ENCODE peak calls at places on chromosomes 6 and 20, in six cellular contexts. V, Z, D, E, Y and W are unnamed samples.

GRCh38 chr6:159727717-159728440 is 573 bp downstream of the WTAP start:
- DNase-seq in V (peak; percentile 29), Z (no peak), Y (peak; percentile 39), E (no peak), D (no peak), W (peak; percentile 68)

GRCh38 chr20:9590189-9590588 is 75.8 kb downstream of the LAMP5 start:
- DNase-seq in E (no peak), V (no peak), D (peak; percentile 9), Z (no peak), Y (peak; percentile 84), W (peak; percentile 17)

GRCh38 chr6:125231574-125232343 is 70.0 kb downstream of the HDDC2 start:
- DNase-seq in V (no peak), E (no peak), Y (no peak), Z (no peak), D (no peak), W (peak; percentile 10)

GRCh38 chr6:128725271-128726233 is 157.4 kb upstream of the LAMA2 start:
- DNase-seq in V (peak; percentile 39), Y (peak; percentile 69), Z (no peak), D (peak; percentile 37), E (peak; percentile 5), W (peak; percentile 60)

GRCh38 chr6:157600807-157601206 is 219.8 kb downstream of the ZDHHC14 start:
- DNase-seq in Y (no peak), V (no peak), E (no peak), D (no peak), Z (no peak), W (no peak)

GRCh38 chr6:147099974-147100373 is 104.2 kb upstream of the STXBP5 start:
- DNase-seq in Y (peak; percentile 82), V (no peak), D (peak; percentile 90), Z (peak; percentile 6), E (no peak), W (peak; percentile 61)

GRCh38 chr20:57047281-57048026 is 219.0 kb downstream of the BMP7 start:
- DNase-seq in Y (no peak), Z (no peak), V (peak; percentile 34), E (no peak), D (no peak), W (no peak)

GRCh38 chr6:100057941-100058340 is 63.9 kb upstream of the MCHR2 start:
- DNase-seq in V (no peak), D (no peak), Z (no peak), E (no peak), Y (no peak), W (peak; percentile 37)

GRCh38 chr6:6688283-6688682 is 99.8 kb downstream of the LY86 start:
- DNase-seq in Y (peak; percentile 25), V (peak; percentile 54), E (no peak), Z (no peak), D (no peak), W (no peak)

GRCh38 chr20:61422636-61423425 is 170.8 kb downstream of the CDH4 start:
- DNase-seq in V (no peak), Y (no peak), Z (no peak), E (no peak), D (no peak), W (no peak)

GRCh38 chr6:13593720-13594119 is 19.3 kb downstream of the SIRT5 start:
- DNase-seq in Z (no peak), V (no peak), Y (no peak), E (no peak), D (peak; percentile 77), W (no peak)

GRCh38 chr6:41715779-41716515 is 19.5 kb downstream of the TFEB start:
- DNase-seq in V (no peak), D (no peak), Z (no peak), Y (no peak), E (no peak), W (no peak)

GRCh38 chr20:48260370-48260769 is 475.1 kb upstream of the SULF2 start:
- DNase-seq in Y (no peak), Z (no peak), D (peak; percentile 14), E (peak; percentile 39), V (no peak), W (no peak)

GRCh38 chr20:59743767-59744485 is 139.6 kb downstream of the PHACTR3 start:
- DNase-seq in Z (no peak), Y (no peak), E (no peak), D (no peak), V (no peak), W (peak; percentile 14)

GRCh38 chr20:3744806-3745685 is 12.6 kb downstream of the HSPA12B start:
- DNase-seq in Z (peak; percentile 77), E (peak; percentile 90), V (peak; percentile 74), Y (no peak), D (peak; percentile 31), W (peak; percentile 32)

GRCh38 chr6:67629268-67629667 is 1005.8 kb upstream of the ADGRB3 start:
- DNase-seq in Y (peak; percentile 86), E (no peak), D (peak; percentile 62), V (no peak), Z (no peak), W (no peak)

GRCh38 chr20:54123587-54124180 is 50.1 kb downstream of the CYP24A1 start:
- DNase-seq in Y (peak; percentile 62), E (no peak), D (peak; percentile 99), V (peak; percentile 100), Z (peak; percentile 100), W (peak; percentile 98)

GRCh38 chr6:168060521-168060931 is 18.5 kb downstream of the FRMD1 start:
- DNase-seq in D (peak; percentile 27), E (peak; percentile 87), V (peak; percentile 64), Z (peak; percentile 3), Y (peak; percentile 48), W (peak; percentile 67)

GRCh38 chr6:142416179-142416578 is 114.4 kb downstream of the ADGRG6 start:
- DNase-seq in E (no peak), D (peak; percentile 99), Y (peak; percentile 91), V (no peak), Z (peak; percentile 80), W (peak; percentile 98)

GRCh38 chr6:2579241-2579761 is 171.4 kb downstream of the MYLK4 start:
- DNase-seq in V (no peak), Y (peak; percentile 75), E (peak; percentile 32), Z (no peak), D (peak; percentile 4), W (peak; percentile 69)

GRCh38 chr6:114586298-114586697 is 243.5 kb upstream of the HS3ST5 start:
- DNase-seq in E (no peak), V (no peak), D (no peak), Z (no peak), Y (no peak), W (no peak)
- H3K4me2 ChIP-seq in E (no peak overlapping the region), V (no peak overlapping the region), D (no peak overlapping the region), Z (no peak overlapping the region), Y (no peak overlapping the region), W (no peak overlapping the region)

DNA sequence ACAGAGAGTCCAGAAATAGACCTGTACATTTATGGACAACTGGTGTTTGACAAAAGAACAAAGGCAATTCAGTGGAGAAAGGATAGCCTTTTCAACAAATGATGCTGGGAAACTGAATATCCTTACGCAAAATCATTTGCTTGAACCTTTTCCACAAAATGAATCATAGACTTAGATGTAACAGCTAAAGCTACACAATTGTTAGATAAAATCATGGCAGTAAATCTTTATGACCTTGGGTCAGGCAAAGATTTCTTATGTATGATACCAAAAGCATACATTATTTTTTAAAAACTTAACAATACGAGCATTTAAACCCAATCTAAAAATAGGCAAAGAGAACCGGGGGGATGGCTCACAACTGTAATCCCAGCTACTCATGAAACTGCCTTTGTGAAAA is 73.5 kb upstream of the DST start:
- DNase-seq in E (no peak), Z (no peak), Y (no peak), V (no peak), D (no peak), W (no peak)
- H3K4me2 ChIP-seq in E (peak overlapping the region; percentile 68), Z (no peak overlapping the region), Y (no peak overlapping the region), V (no peak overlapping the region), D (peak overlapping the region; percentile 63), W (peak overlapping the region; percentile 66)

GRCh38 chr6:36954262-36954931 is at the start of gene PI16:
- DNase-seq in Y (no peak), Z (no peak), E (no peak), V (no peak), D (no peak), W (no peak)
- H3K4me2 ChIP-seq in Y (no peak within 1 kb of the TSS), Z (no peak within 1 kb of the TSS), E (no peak within 1 kb of the TSS), V (no peak within 1 kb of the TSS), D (no peak within 1 kb of the TSS), W (no peak within 1 kb of the TSS)

DNA sequence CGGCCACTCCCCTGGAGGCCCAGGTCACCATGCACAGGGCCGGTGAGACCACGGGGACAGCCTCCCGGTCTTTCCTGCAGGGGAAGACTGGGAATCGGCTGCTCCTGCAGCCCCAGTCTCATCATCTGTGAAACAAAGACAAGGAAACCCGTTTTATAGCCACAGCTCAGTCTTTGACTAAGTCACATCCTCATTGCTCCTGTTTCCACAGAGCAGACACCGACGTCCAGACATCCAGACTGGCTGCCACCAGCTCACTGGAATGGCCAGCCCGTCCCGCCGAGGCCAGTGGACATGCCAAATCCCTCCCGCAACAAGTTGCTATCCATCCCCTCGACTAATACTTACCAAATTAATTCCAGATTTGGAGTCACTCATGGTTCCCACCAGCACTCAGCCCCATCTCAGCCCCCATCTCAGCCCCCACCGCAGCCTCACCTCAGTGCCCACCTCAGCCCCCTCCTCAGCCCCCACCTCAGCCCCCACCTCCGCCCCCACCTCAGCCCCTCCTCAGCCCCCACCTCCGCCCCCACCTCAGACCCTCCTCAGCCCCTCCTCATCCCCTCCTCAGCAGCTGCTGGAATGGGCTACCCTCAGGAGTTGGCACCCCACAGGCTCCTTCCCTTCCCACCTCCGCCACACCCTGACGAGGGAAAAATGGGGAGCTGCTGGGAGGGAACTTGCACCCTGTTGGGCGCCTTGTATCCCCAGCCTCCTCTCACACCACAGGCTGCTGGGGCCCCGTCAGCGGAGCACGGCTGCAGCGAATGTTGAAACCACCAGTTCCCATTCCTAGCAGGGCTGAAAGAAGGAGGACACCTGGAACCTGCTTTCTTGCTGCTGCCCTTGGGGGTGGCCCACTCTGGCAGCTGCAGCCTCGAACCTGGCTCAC is 48.7 kb downstream of the YTHDF1 start:
- DNase-seq in V (no peak), Y (no peak), E (peak; percentile 72), D (no peak), Z (no peak), W (peak; percentile 33)
- H3K4me2 ChIP-seq in V (no peak overlapping the region), Y (no peak overlapping the region), E (no peak overlapping the region), D (no peak overlapping the region), Z (no peak overlapping the region), W (no peak overlapping the region)

GRCh38 chr6:21264288-21264818 is 329.2 kb upstream of the SOX4 start:
- DNase-seq in E (peak; percentile 30), Y (no peak), D (no peak), V (no peak), Z (no peak), W (no peak)
- H3K4me2 ChIP-seq in E (no peak overlapping the region), Y (no peak overlapping the region), D (no peak overlapping the region), V (no peak overlapping the region), Z (no peak overlapping the region), W (no peak overlapping the region)